ENCODE peak calls at places on chromosomes 11 and 22, in eight cellular contexts. D, I, H, K, P, L, C and S are unnamed samples.

GRCh38 chr22:40450651-40451050 is 80.3 kb downstream of the SGSM3 start:
- DNase-seq in L (no peak), D (no peak), P (no peak), H (no peak), C (no peak), I (no peak), K (no peak), S (no peak)

GRCh38 chr11:45144126-45145082 is 2.0 kb upstream of the PRDM11 start:
- DNase-seq in H (no peak), C (no peak), D (no peak), K (no peak), L (no peak), P (no peak), I (no peak), S (no peak)

GRCh38 chr11:101436511-101437142 is 147.2 kb downstream of the TRPC6 start:
- DNase-seq in D (peak; percentile 20), I (peak; percentile 39), H (peak; percentile 47), L (no peak), P (peak; percentile 29), K (no peak), C (no peak), S (no peak)

GRCh38 chr11:17927643-17928343 is 85.1 kb downstream of the SERGEF start:
- DNase-seq in K (no peak), D (no peak), H (peak; percentile 27), C (no peak), P (no peak), I (peak; percentile 73), L (no peak), S (no peak)

GRCh38 chr11:86523738-86524602 is 148.4 kb downstream of the ME3 start:
- DNase-seq in K (no peak), P (no peak), I (peak; percentile 98), C (no peak), D (peak; percentile 92), L (peak; percentile 67), H (no peak), S (no peak)

GRCh38 chr11:35579557-35580396 is 38.5 kb upstream of the FJX1 start:
- DNase-seq in P (no peak), D (peak; percentile 78), H (no peak), C (no peak), I (peak; percentile 97), K (no peak), L (peak; percentile 89), S (no peak)

GRCh38 chr22:32469799-32470212 is 4.8 kb upstream of the FBXO7 start:
- DNase-seq in C (no peak), L (no peak), D (no peak), H (no peak), K (no peak), P (no peak), I (peak; percentile 81), S (no peak)

GRCh38 chr11:86978247-86978646 is 23.1 kb upstream of the FZD4 start:
- DNase-seq in H (no peak), I (peak; percentile 37), D (no peak), K (no peak), C (no peak), P (no peak), L (no peak), S (no peak)

GRCh38 chr11:76069061-76069460 is 137.2 kb downstream of the WNT11 start:
- DNase-seq in I (no peak), K (no peak), D (no peak), P (no peak), L (no peak), C (no peak), H (no peak), S (no peak)

GRCh38 chr11:2574043-2574552 is 125.7 kb downstream of the KCNQ1OT1 start:
- DNase-seq in P (no peak), L (no peak), I (no peak), D (no peak), H (peak; percentile 13), K (no peak), C (no peak), S (peak; percentile 6)

GRCh38 chr11:24963879-24964278 is 467.0 kb downstream of the LUZP2 start:
- DNase-seq in K (no peak), P (no peak), D (no peak), C (no peak), H (no peak), L (no peak), I (peak; percentile 37), S (no peak)

GRCh38 chr22:43346521-43346929 is 3.4 kb upstream of the SCUBE1 start:
- DNase-seq in L (no peak), K (peak; percentile 71), C (peak; percentile 38), I (peak; percentile 17), P (peak; percentile 80), D (peak; percentile 59), H (peak; percentile 51), S (peak; percentile 62)

GRCh38 chr22:30241576-30242371 is 4.8 kb downstream of the LIF start:
- DNase-seq in I (peak; percentile 54), H (no peak), C (no peak), K (no peak), L (no peak), P (no peak), D (no peak), S (no peak)

GRCh38 chr11:107927559-107927958 is 689 bp upstream of the RAB39A start:
- DNase-seq in C (no peak), L (no peak), K (no peak), H (no peak), P (no peak), I (no peak), D (no peak), S (no peak)

GRCh38 chr11:64858467-64859401 is 14.3 kb upstream of the CDC42BPG start:
- DNase-seq in D (no peak), C (peak; percentile 66), H (no peak), L (no peak), P (peak; percentile 84), K (peak; percentile 60), I (no peak), S (peak; percentile 76)

GRCh38 chr22:20581503-20582170 is 74.2 kb downstream of the MED15 start:
- DNase-seq in K (no peak), D (no peak), I (no peak), C (no peak), L (no peak), H (no peak), P (no peak), S (no peak)

GRCh38 chr11:130940706-130941105 is 24.4 kb upstream of the SNX19 start:
- DNase-seq in H (no peak), L (no peak), C (no peak), P (no peak), D (no peak), I (no peak), K (no peak), S (no peak)

GRCh38 chr22:35480627-35481565 is 59.7 kb upstream of the RASD2 start:
- DNase-seq in L (no peak), K (no peak), I (no peak), H (peak; percentile 41), D (no peak), C (no peak), P (no peak), S (no peak)

GRCh38 chr11:3182462-3182852 is 17.3 kb upstream of the OSBPL5 start:
- DNase-seq in L (no peak), C (no peak), D (no peak), I (no peak), H (no peak), K (no peak), P (no peak), S (no peak)

GRCh38 chr22:49855491-49855911 is 1.9 kb downstream of the ZBED4 start:
- DNase-seq in P (no peak), D (no peak), H (no peak), C (no peak), L (no peak), K (no peak), I (peak; percentile 40), S (no peak)

GRCh38 chr22:31891366-31892079 is 52.8 kb upstream of the YWHAH start:
- DNase-seq in L (no peak), K (no peak), P (no peak), I (peak; percentile 65), H (no peak), C (no peak), D (no peak), S (no peak)

GRCh38 chr11:36273110-36273509 is 16.1 kb downstream of the COMMD9 start:
- DNase-seq in K (no peak), C (no peak), L (no peak), D (no peak), P (no peak), H (no peak), I (no peak), S (no peak)

GRCh38 chr11:62245271-62245753 is 3.3 kb downstream of the SCGB1D2 start:
- DNase-seq in L (no peak), P (peak; percentile 39), D (peak; percentile 12), I (peak; percentile 53), H (no peak), C (peak; percentile 9), K (no peak), S (no peak)

GRCh38 chr22:19182472-19183157 is 4.1 kb upstream of the SLC25A1 start:
- DNase-seq in I (no peak), H (no peak), P (peak; percentile 71), K (peak; percentile 39), D (no peak), L (no peak), C (no peak), S (no peak)

GRCh38 chr11:96426356-96427103 is 36.7 kb downstream of the JRKL start:
- DNase-seq in P (no peak), L (peak; percentile 27), K (no peak), H (no peak), C (no peak), I (peak; percentile 45), D (peak; percentile 54), S (no peak)

GRCh38 chr11:77039491-77040400 is 5.5 kb downstream of the B3GNT6 start:
- DNase-seq in P (peak; percentile 46), D (peak; percentile 33), L (no peak), K (peak; percentile 19), C (no peak), H (no peak), I (peak; percentile 51), S (peak; percentile 28)

GRCh38 chr22:41417622-41418390 is 28.8 kb downstream of the TOB2 start:
- DNase-seq in L (no peak), C (no peak), D (no peak), K (no peak), H (peak; percentile 74), I (no peak), P (no peak), S (peak; percentile 88)

GRCh38 chr22:17423616-17424015 is 54.4 kb downstream of the CECR2 start:
- DNase-seq in L (no peak), C (no peak), D (no peak), K (no peak), H (no peak), P (no peak), I (no peak), S (no peak)

GRCh38 chr11:117563556-117563955 is 233.5 kb downstream of the DSCAML1 start:
- DNase-seq in C (no peak), I (no peak), H (no peak), L (no peak), P (no peak), D (no peak), K (no peak), S (no peak)

GRCh38 chr22:30182365-30182764 is 64.2 kb downstream of the LIF start:
- DNase-seq in P (no peak), I (no peak), D (no peak), L (no peak), H (no peak), K (no peak), C (no peak), S (no peak)

GRCh38 chr11:118286545-118286944 is 18.0 kb upstream of the CD3E start:
- DNase-seq in K (no peak), C (no peak), H (no peak), D (no peak), P (no peak), I (no peak), L (no peak), S (no peak)

GRCh38 chr22:20290578-20291248 is 22.6 kb upstream of the RTN4R start:
- DNase-seq in C (no peak), I (no peak), D (no peak), P (no peak), L (no peak), K (no peak), H (no peak), S (no peak)

GRCh38 chr11:16909375-16910035 is 104.7 kb downstream of the PLEKHA7 start:
- DNase-seq in H (no peak), K (no peak), L (no peak), C (peak; percentile 64), P (no peak), D (no peak), I (no peak), S (no peak)

GRCh38 chr11:19013181-19013857 is 47.2 kb downstream of the MRGPRX2 start:
- DNase-seq in L (no peak), I (no peak), D (no peak), K (no peak), C (no peak), H (no peak), P (peak; percentile 8), S (no peak)